ENCODE peak calls at places on chromosomes 13 and 19, in four cellular contexts. E is H9, Q is neuronal stem cell, N is trophoblast cell. L is an unnamed sample.

GRCh38 chr13:71621152-71622124 is 245.6 kb downstream of the DACH1 start:
- DNase-seq in E (no peak), Q (no peak), N (no peak), L (no peak)

GRCh38 chr19:41939861-41940442 is 11.7 kb upstream of the ERFL start:
- DNase-seq in E (no peak), Q (no peak), N (no peak), L (no peak)

GRCh38 chr13:99500839-99501134 is 485 bp upstream of the TM9SF2 start:
- DNase-seq in E (no peak), Q (no peak), N (no peak), L (no peak)

GRCh38 chr19:38412961-38413360 is 10.1 kb downstream of the FAM98C start:
- DNase-seq in E (no peak), Q (no peak), N (no peak), L (no peak)

GRCh38 chr19:49136771-49137171 is 17.4 kb downstream of the PPFIA3 start:
- DNase-seq in E (no peak), Q (no peak), N (peak), L (no peak)

GRCh38 chr13:113084094-113084942 is 21.3 kb upstream of the F7 start:
- DNase-seq in E (no peak), Q (no peak), N (no peak), L (no peak)

GRCh38 chr19:51610576-51610975 is 19.6 kb downstream of the SIGLEC5 start:
- DNase-seq in E (no peak), Q (no peak), N (no peak), L (no peak)

GRCh38 chr13:48476674-48477073 is 56.2 kb downstream of the RCBTB2 start:
- DNase-seq in E (no peak), Q (no peak), N (no peak), L (no peak)

GRCh38 chr13:59677966-59678814 is 485.5 kb downstream of the DIAPH3 start:
- DNase-seq in E (no peak), Q (peak), N (peak), L (no peak)

GRCh38 chr19:5321851-5322681 is 18.5 kb downstream of the PTPRS start:
- DNase-seq in E (no peak), Q (no peak), N (peak), L (no peak)

GRCh38 chr13:109246001-109246400 is 540.4 kb downstream of the IRS2 start:
- DNase-seq in E (no peak), Q (no peak), N (no peak), L (no peak)

GRCh38 chr13:96898212-96898611 is 96.1 kb downstream of the OXGR1 start:
- DNase-seq in E (no peak), Q (no peak), N (no peak), L (no peak)

GRCh38 chr13:66835040-66835628 is 395.0 kb downstream of the PCDH9 start:
- DNase-seq in E (no peak), Q (no peak), N (no peak), L (no peak)

GRCh38 chr13:66640231-66640630 is 589.9 kb downstream of the PCDH9 start:
- DNase-seq in E (no peak), Q (no peak), N (no peak), L (no peak)

GRCh38 chr13:41916173-41916954 is 44.5 kb downstream of the VWA8 start:
- DNase-seq in E (no peak), Q (no peak), N (peak), L (no peak)

GRCh38 chr13:47426126-47426849 is 529.4 kb upstream of the HTR2A start:
- DNase-seq in E (no peak), Q (no peak), N (no peak), L (no peak)

GRCh38 chr19:10961763-10962536 is 1.1 kb downstream of the SMARCA4 start:
- DNase-seq in E (no peak), Q (peak), N (peak), L (no peak)

GRCh38 chr19:55590621-55591020 is 8.7 kb downstream of the FIZ1 start:
- DNase-seq in E (peak), Q (no peak), N (no peak), L (no peak)

GRCh38 chr13:35784286-35784951 is 307.9 kb upstream of the MAB21L1 start:
- DNase-seq in E (no peak), Q (no peak), N (no peak), L (no peak)

GRCh38 chr19:6023085-6023682 is 45.2 kb upstream of the RANBP3 start:
- DNase-seq in E (no peak), Q (no peak), N (peak), L (no peak)

GRCh38 chr13:113120300-113121182 is 2.1 kb upstream of the F10 start:
- DNase-seq in E (no peak), Q (no peak), N (no peak), L (no peak)

DNA sequence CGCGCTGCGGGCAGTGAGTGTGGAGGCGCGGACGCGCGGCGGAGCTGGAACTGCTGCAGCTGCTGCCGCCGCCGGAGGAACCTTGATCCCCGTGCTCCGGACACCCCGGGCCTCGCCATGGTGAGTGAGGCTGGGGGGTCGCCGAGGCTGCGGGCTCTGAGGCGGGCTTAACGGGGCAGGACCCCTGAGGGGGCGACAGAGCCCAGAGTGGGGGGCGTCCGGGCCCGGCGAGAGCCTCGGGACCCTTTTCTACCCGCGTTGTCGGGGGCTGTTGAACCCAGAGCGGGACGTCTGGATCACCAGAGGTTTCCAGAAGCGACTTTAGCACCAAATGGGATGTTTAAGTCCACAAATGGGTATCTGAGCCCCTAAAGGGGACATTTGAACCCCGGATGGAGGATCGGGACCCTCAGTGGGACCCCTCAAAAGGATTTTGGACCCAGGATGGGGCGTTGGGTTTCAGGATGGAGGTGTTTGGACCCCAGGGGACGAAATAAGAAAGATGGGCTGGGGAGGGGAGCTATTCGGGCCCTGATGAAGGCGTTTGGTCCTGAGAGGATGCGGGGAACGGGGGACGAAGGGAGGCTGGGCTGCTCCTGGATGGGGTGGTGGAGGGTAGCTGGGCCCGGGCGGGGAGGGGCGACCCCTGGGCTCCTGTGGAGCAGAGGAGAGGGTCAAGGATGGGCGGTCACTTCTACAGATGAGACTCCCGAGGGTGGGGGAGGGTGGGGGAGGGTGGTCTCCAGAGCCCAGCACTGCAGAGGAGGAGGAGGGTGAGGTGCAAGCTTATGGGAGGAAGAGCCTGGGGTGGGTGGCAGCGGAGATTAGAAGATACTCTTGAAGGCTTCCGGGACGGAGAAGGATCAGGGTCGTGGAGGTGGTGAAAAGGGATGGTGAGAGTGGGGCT is at the start of gene CALM3:
- DNase-seq in E (no peak), Q (no peak), N (no peak), L (no peak)
- H2BK12ac ChIP-seq in E (no peak), Q (peak), N (peak), L (peak)

GRCh38 chr19:12782424-12783225 is 7.3 kb upstream of the HOOK2 start:
- DNase-seq in E (peak), Q (no peak), N (peak), L (peak)
- H2BK12ac ChIP-seq in E (no peak), Q (peak), N (peak), L (peak)

GRCh38 chr13:30881191-30881651 is 24.9 kb upstream of the MEDAG start:
- DNase-seq in E (no peak), Q (no peak), N (no peak), L (no peak)

GRCh38 chr13:30877335-30877734 is 28.7 kb upstream of the MEDAG start:
- DNase-seq in E (no peak), Q (no peak), N (no peak), L (no peak)

GRCh38 chr13:30880756-30881155 is 25.3 kb upstream of the MEDAG start:
- DNase-seq in E (no peak), Q (no peak), N (peak), L (no peak)

GRCh38 chr13:30881931-30882899 is 23.9 kb upstream of the MEDAG start:
- DNase-seq in E (no peak), Q (no peak), N (no peak), L (no peak)

DNA sequence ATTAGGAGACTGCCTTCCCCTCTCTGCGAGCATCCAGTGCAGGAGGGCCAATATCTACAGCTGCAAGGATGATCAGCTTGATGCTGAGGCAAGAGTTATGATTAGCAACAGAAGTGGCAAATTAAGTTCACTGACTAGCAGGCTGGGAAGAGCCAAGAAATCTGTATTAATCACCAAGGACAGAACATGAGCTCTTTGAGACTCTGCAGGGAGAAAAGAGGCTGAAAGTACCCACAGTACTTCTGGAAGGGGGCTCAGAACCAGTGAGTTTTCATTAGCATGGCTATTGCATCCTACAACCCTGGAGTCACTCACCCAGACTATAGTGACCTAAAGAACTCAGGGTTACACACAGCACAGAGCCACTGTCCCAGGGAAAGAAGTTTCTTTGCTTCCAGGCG is 25.9 kb upstream of the MEDAG start:
- DNase-seq in E (no peak), Q (no peak), N (no peak), L (no peak)
- H2BK12ac ChIP-seq in E (no peak), Q (no peak), N (peak), L (no peak)

GRCh38 chr19:1259206-1259872 is 9.8 kb upstream of the CIRBP start:
- DNase-seq in E (peak), Q (no peak), N (peak), L (no peak)
- H2BK12ac ChIP-seq in E (no peak), Q (peak), N (no peak), L (peak)

DNA sequence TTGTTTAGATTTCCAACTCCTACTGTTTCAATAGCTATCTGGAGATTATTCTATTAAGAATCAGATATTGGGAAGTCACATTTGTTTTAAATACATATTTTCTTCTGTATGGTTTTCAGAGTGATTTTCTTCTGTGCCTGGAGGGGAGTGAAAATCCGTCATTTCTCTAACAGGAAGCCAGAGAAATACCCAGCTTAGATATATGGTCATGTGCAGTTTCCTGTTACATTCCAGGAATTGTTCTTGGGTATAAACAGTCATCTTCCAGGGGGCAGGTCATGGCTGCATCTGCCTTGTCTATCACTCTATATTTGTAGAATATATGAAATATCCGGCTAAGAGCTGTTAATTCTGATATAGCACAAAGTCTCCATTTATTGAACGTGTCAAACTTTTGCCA is 77.5 kb upstream of the MIR17HG start:
- DNase-seq in E (no peak), Q (no peak), N (no peak), L (no peak)
- H2BK12ac ChIP-seq in E (no peak), Q (no peak), N (no peak), L (no peak)

GRCh38 chr19:45096700-45097099 is 3.7 kb downstream of the PPP1R37 start:
- DNase-seq in E (no peak), Q (no peak), N (no peak), L (no peak)
- H2BK12ac ChIP-seq in E (no peak), Q (no peak), N (no peak), L (no peak)

GRCh38 chr19:44745386-44745831 is 3.1 kb upstream of the BCL3 start:
- DNase-seq in E (peak), Q (no peak), N (peak), L (no peak)
- H2BK12ac ChIP-seq in E (no peak), Q (no peak), N (no peak), L (peak)

L was measured in H1.